ENCODE peak calls at places on chromosomes 16 and 17, in four cellular contexts. One of them, this sample, is unnamed.
A peak's percentile ranks its signal among the peaks of the same experiment; 100 is the strongest.

GRCh38 chr17:65723356-65723928 is 162.0 kb upstream of the AXIN2 start:
- DNase-seq in naive B cell: no peak
- DNase-seq in A172: no peak
- DNase-seq in lower leg skin: no peak
- DNase-seq in this sample: no peak

GRCh38 chr16:57639172-57639571 is 10.7 kb downstream of the ADGRG1 start:
- DNase-seq in naive B cell: peak; percentile 18
- DNase-seq in A172: no peak
- DNase-seq in lower leg skin: no peak
- DNase-seq in this sample: peak; percentile 79

GRCh38 chr16:9446471-9447194 is 355.2 kb downstream of the HAPSTR1 start:
- DNase-seq in naive B cell: no peak
- DNase-seq in A172: no peak
- DNase-seq in lower leg skin: no peak
- DNase-seq in this sample: no peak

GRCh38 chr16:9053006-9053601 is 38.3 kb upstream of the HAPSTR1 start:
- DNase-seq in naive B cell: no peak
- DNase-seq in A172: peak; percentile 79
- DNase-seq in lower leg skin: no peak
- DNase-seq in this sample: peak; percentile 85

GRCh38 chr16:81590714-81591537 is 146.3 kb downstream of the CMIP start:
- DNase-seq in naive B cell: no peak
- DNase-seq in A172: no peak
- DNase-seq in lower leg skin: no peak
- DNase-seq in this sample: peak; percentile 26

GRCh38 chr17:61463068-61463980 is 11.1 kb downstream of the TBX4 start:
- DNase-seq in naive B cell: no peak
- DNase-seq in A172: no peak
- DNase-seq in lower leg skin: no peak
- DNase-seq in this sample: no peak

GRCh38 chr17:67076290-67076689 is 31.9 kb downstream of the CACNG1 start:
- DNase-seq in naive B cell: no peak
- DNase-seq in A172: no peak
- DNase-seq in lower leg skin: no peak
- DNase-seq in this sample: no peak

GRCh38 chr17:49914096-49914490 is 54.9 kb upstream of the DLX4 start:
- DNase-seq in naive B cell: no peak
- DNase-seq in A172: no peak
- DNase-seq in lower leg skin: no peak
- DNase-seq in this sample: no peak

GRCh38 chr16:86924537-86924936 is 346.2 kb downstream of the FOXL1 start:
- DNase-seq in naive B cell: no peak
- DNase-seq in A172: peak; percentile 96
- DNase-seq in lower leg skin: no peak
- DNase-seq in this sample: no peak

GRCh38 chr16:26078971-26079370 is 387.2 kb downstream of the HS3ST4 start:
- DNase-seq in naive B cell: no peak
- DNase-seq in A172: no peak
- DNase-seq in lower leg skin: no peak
- DNase-seq in this sample: no peak

GRCh38 chr16:69351309-69352027 is at the start of gene TMED6:
- DNase-seq in naive B cell: no peak
- DNase-seq in A172: no peak
- DNase-seq in lower leg skin: no peak
- DNase-seq in this sample: no peak

GRCh38 chr17:78258323-78259229 is 27.1 kb downstream of the TMEM235 start:
- DNase-seq in naive B cell: no peak
- DNase-seq in A172: no peak
- DNase-seq in lower leg skin: no peak
- DNase-seq in this sample: peak; percentile 41

GRCh38 chr16:66205287-66206167 is 161.0 kb upstream of the CDH5 start:
- DNase-seq in naive B cell: no peak
- DNase-seq in A172: no peak
- DNase-seq in lower leg skin: no peak
- DNase-seq in this sample: no peak

GRCh38 chr16:3580271-3580670 is 3.1 kb upstream of the NLRC3 start:
- DNase-seq in naive B cell: peak; percentile 38
- DNase-seq in A172: no peak
- DNase-seq in lower leg skin: no peak
- DNase-seq in this sample: peak; percentile 65

GRCh38 chr16:78551487-78552085 is 452.1 kb downstream of the WWOX start:
- DNase-seq in naive B cell: no peak
- DNase-seq in A172: no peak
- DNase-seq in lower leg skin: no peak
- DNase-seq in this sample: no peak

GRCh38 chr17:978110-979093 is 1.2 kb downstream of the NXN start:
- DNase-seq in naive B cell: peak; percentile 7
- DNase-seq in A172: no peak
- DNase-seq in lower leg skin: no peak
- DNase-seq in this sample: no peak

GRCh38 chr17:83125515-83126274 is 46.3 kb downstream of the METRNL start:
- DNase-seq in naive B cell: peak; percentile 53
- DNase-seq in A172: peak; percentile 51
- DNase-seq in lower leg skin: peak; percentile 82
- DNase-seq in this sample: no peak

GRCh38 chr17:3659541-3660111 is 8.8 kb downstream of the TAX1BP3 start:
- DNase-seq in naive B cell: no peak
- DNase-seq in A172: peak; percentile 91
- DNase-seq in lower leg skin: peak; percentile 81
- DNase-seq in this sample: no peak

GRCh38 chr16:56576585-56577299 is 11.9 kb downstream of the MT4 start:
- DNase-seq in naive B cell: peak; percentile 68
- DNase-seq in A172: peak; percentile 67
- DNase-seq in lower leg skin: peak; percentile 79
- DNase-seq in this sample: peak; percentile 86

GRCh38 chr16:58451263-58451662 is 48.7 kb upstream of the NDRG4 start:
- DNase-seq in naive B cell: no peak
- DNase-seq in A172: no peak
- DNase-seq in lower leg skin: no peak
- DNase-seq in this sample: no peak

GRCh38 chr17:17180141-17180603 is 26.0 kb downstream of the PLD6 start:
- DNase-seq in naive B cell: no peak
- DNase-seq in A172: no peak
- DNase-seq in lower leg skin: peak; percentile 59
- DNase-seq in this sample: no peak

GRCh38 chr17:57569860-57570259 is 175.2 kb downstream of the CCDC182 start:
- DNase-seq in naive B cell: no peak
- DNase-seq in A172: peak; percentile 32
- DNase-seq in lower leg skin: no peak
- DNase-seq in this sample: no peak

GRCh38 chr16:55297910-55298175 is 26.2 kb upstream of the IRX6 start:
- DNase-seq in naive B cell: no peak
- DNase-seq in A172: no peak
- DNase-seq in lower leg skin: no peak
- DNase-seq in this sample: no peak

GRCh38 chr16:22417019-22417418 is 42.6 kb upstream of the CDR2 start:
- DNase-seq in naive B cell: no peak
- DNase-seq in A172: no peak
- DNase-seq in lower leg skin: no peak
- DNase-seq in this sample: no peak

GRCh38 chr17:62670202-62670821 is 42.8 kb downstream of the MRC2 start:
- DNase-seq in naive B cell: no peak
- DNase-seq in A172: no peak
- DNase-seq in lower leg skin: peak; percentile 60
- DNase-seq in this sample: no peak

GRCh38 chr16:18945233-18945632 is 19.0 kb upstream of the SMG1 start:
- DNase-seq in naive B cell: no peak
- DNase-seq in A172: no peak
- DNase-seq in lower leg skin: no peak
- DNase-seq in this sample: no peak

GRCh38 chr16:81598083-81598482 is 153.5 kb downstream of the CMIP start:
- DNase-seq in naive B cell: no peak
- DNase-seq in A172: no peak
- DNase-seq in lower leg skin: no peak
- DNase-seq in this sample: no peak

GRCh38 chr17:77821114-77821513 is 137.4 kb upstream of the TNRC6C start:
- DNase-seq in naive B cell: no peak
- DNase-seq in A172: no peak
- DNase-seq in lower leg skin: no peak
- DNase-seq in this sample: peak; percentile 34

GRCh38 chr16:53949716-53950410 is 245.9 kb downstream of the FTO start:
- DNase-seq in naive B cell: peak; percentile 21
- DNase-seq in A172: no peak
- DNase-seq in lower leg skin: no peak
- DNase-seq in this sample: peak; percentile 18

GRCh38 chr16:65069766-65070165 is 52.1 kb downstream of the CDH11 start:
- DNase-seq in naive B cell: no peak
- DNase-seq in A172: no peak
- DNase-seq in lower leg skin: no peak
- DNase-seq in this sample: no peak

GRCh38 chr16:81838794-81839193 is 59.7 kb downstream of the PLCG2 start:
- DNase-seq in naive B cell: no peak
- DNase-seq in A172: peak; percentile 57
- DNase-seq in lower leg skin: no peak
- DNase-seq in this sample: no peak

GRCh38 chr17:28783161-28783560 is 39.4 kb downstream of the TRAF4 start:
- DNase-seq in naive B cell: no peak
- DNase-seq in A172: no peak
- DNase-seq in lower leg skin: no peak
- DNase-seq in this sample: no peak

GRCh38 chr16:57945740-57946138 is 25.2 kb downstream of the CNGB1 start:
- DNase-seq in naive B cell: no peak
- DNase-seq in A172: no peak
- DNase-seq in lower leg skin: no peak
- DNase-seq in this sample: peak; percentile 21

GRCh38 chr16:4641306-4641687 is 16.7 kb downstream of the MGRN1 start:
- DNase-seq in naive B cell: no peak
- DNase-seq in A172: no peak
- DNase-seq in lower leg skin: no peak
- DNase-seq in this sample: no peak

GRCh38 chr17:31678431-31678830 is 180.6 kb downstream of the COPRS start:
- DNase-seq in naive B cell: no peak
- DNase-seq in A172: peak; percentile 45
- DNase-seq in lower leg skin: no peak
- DNase-seq in this sample: no peak

GRCh38 chr17:57994436-57994835 is 6.4 kb upstream of the VEZF1 start:
- DNase-seq in naive B cell: no peak
- DNase-seq in A172: no peak
- DNase-seq in lower leg skin: no peak
- DNase-seq in this sample: no peak

GRCh38 chr17:59152925-59153324 is 2.1 kb downstream of the SKA2 start:
- DNase-seq in naive B cell: no peak
- DNase-seq in A172: no peak
- DNase-seq in lower leg skin: no peak
- DNase-seq in this sample: no peak

GRCh38 chr16:23155445-23156049 is 6.3 kb upstream of the USP31 start:
- DNase-seq in naive B cell: no peak
- DNase-seq in A172: peak; percentile 13
- DNase-seq in lower leg skin: no peak
- DNase-seq in this sample: peak; percentile 27

GRCh38 chr17:80287806-80288579 is 27.3 kb downstream of the RNF213 start:
- DNase-seq in naive B cell: no peak
- DNase-seq in A172: no peak
- DNase-seq in lower leg skin: no peak
- DNase-seq in this sample: no peak

This sample was measured in NAMALWA.